ENCODE peak calls at places on chromosome 19, in nine cellular contexts. M is nephron progenitor cell, G is adrenal gland, D is GM12865, F is tibial nerve, W is BE2C, V is tibial artery, C is WTC11, O is type B pancreatic cell. Z is an unnamed sample.

GRCh38 chr19:17794731-17795494 is at the start of gene B3GNT3:
- DNase-seq in M (peak; percentile 35), G (peak; percentile 57), D (no peak), F (no peak), W (peak; percentile 57), V (no peak), C (peak; percentile 75), O (no peak), Z (peak; percentile 44)

GRCh38 chr19:3065675-3066357 is 3.5 kb upstream of the TLE5 start:
- DNase-seq in M (no peak), G (no peak), D (peak; percentile 97), F (no peak), W (no peak), V (no peak), C (no peak), O (no peak), Z (no peak)

GRCh38 chr19:33032218-33032781 is 32.4 kb downstream of the RHPN2 start:
- DNase-seq in M (no peak), G (no peak), D (no peak), F (no peak), W (no peak), V (no peak), C (no peak), O (no peak), Z (no peak)

GRCh38 chr19:6018786-6019185 is 40.8 kb upstream of the RANBP3 start:
- DNase-seq in M (peak; percentile 31), G (no peak), D (peak; percentile 9), F (no peak), W (no peak), V (no peak), C (peak; percentile 79), O (no peak), Z (no peak)

GRCh38 chr19:2719910-2720776 is 1.0 kb downstream of the DIRAS1 start:
- DNase-seq in M (peak; percentile 29), G (no peak), D (no peak), F (no peak), W (no peak), V (no peak), C (peak; percentile 56), O (no peak), Z (no peak)

GRCh38 chr19:10604460-10604980 is 17.4 kb upstream of the AP1M2 start:
- DNase-seq in M (no peak), G (peak; percentile 67), D (peak; percentile 72), F (no peak), W (no peak), V (no peak), C (no peak), O (no peak), Z (no peak)

GRCh38 chr19:48858984-48859710 is 9.3 kb downstream of the PLEKHA4 start:
- DNase-seq in M (no peak), G (no peak), D (peak; percentile 71), F (no peak), W (no peak), V (no peak), C (peak; percentile 76), O (no peak), Z (peak; percentile 54)

GRCh38 chr19:35155441-35155840 is 906 bp downstream of the FXYD5 start:
- DNase-seq in M (no peak), G (no peak), D (peak; percentile 35), F (no peak), W (no peak), V (no peak), C (no peak), O (no peak), Z (peak; percentile 47)

GRCh38 chr19:16527971-16528521 is 14.2 kb downstream of the CHERP start:
- DNase-seq in M (peak; percentile 24), G (no peak), D (peak; percentile 76), F (no peak), W (peak; percentile 58), V (no peak), C (peak; percentile 59), O (no peak), Z (peak; percentile 63)

GRCh38 chr19:4582112-4582553 is 22.6 kb upstream of the SEMA6B start:
- DNase-seq in M (no peak), G (no peak), D (no peak), F (no peak), W (no peak), V (no peak), C (no peak), O (no peak), Z (no peak)

GRCh38 chr19:17503240-17503639 is 8.2 kb upstream of the PGLS start:
- DNase-seq in M (no peak), G (no peak), D (no peak), F (no peak), W (no peak), V (no peak), C (no peak), O (no peak), Z (no peak)

GRCh38 chr19:39987167-39987566 is 9.7 kb upstream of the ZNF546 start:
- DNase-seq in M (no peak), G (no peak), D (no peak), F (no peak), W (no peak), V (no peak), C (no peak), O (no peak), Z (no peak)

GRCh38 chr19:14383898-14384669 is 2.8 kb downstream of the ADGRE5 start:
- DNase-seq in M (no peak), G (peak; percentile 64), D (peak; percentile 90), F (no peak), W (no peak), V (peak; percentile 56), C (no peak), O (no peak), Z (no peak)

GRCh38 chr19:14385492-14385891 is 4.2 kb downstream of the ADGRE5 start:
- DNase-seq in M (no peak), G (no peak), D (peak; percentile 56), F (no peak), W (no peak), V (no peak), C (no peak), O (no peak), Z (no peak)

GRCh38 chr19:14378890-14379289 is 2.4 kb upstream of the ADGRE5 start:
- DNase-seq in M (no peak), G (no peak), D (no peak), F (no peak), W (no peak), V (no peak), C (no peak), O (no peak), Z (no peak)

GRCh38 chr19:14383556-14383897 is 2.3 kb downstream of the ADGRE5 start:
- DNase-seq in M (no peak), G (no peak), D (no peak), F (no peak), W (no peak), V (no peak), C (no peak), O (no peak), Z (no peak)

DNA sequence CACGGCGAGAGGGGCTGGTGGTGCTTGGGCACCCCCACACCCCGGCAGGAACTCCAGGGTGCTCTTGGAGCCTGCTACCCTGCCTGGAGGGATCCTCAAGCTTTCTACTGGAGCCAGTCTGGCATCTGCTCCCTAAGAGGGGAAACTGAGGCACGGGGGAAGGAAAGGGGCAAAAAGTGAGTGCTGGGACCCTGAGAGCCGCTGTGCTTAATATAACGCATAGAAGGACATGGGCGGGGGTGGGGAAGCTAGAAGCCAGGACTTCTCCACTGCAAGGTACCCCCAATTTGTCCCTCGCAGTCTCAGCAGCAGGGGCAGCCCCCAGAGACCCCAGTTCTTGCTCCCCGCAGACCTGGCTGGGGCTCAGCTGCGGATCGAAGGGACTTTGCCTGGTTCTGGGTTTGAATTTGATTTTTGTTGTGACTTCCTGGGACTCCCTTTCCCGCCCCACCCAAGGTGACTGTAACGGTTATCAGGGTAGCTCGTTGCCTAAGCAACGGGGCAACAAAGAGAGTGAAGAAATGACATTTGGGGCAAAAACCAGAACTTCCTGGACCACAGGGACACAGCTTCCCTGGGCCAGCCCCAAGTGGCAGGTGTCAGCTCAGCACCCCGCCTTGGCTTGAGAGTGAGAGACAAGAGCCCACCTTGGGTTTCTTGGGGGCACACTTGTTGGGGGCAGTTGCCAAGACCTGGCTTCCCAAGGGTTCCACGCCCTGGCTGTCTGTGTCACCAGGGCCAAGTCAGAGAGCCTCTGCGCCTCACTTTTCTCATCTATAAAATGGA is 638 bp downstream of the ADGRE5 start:
- DNase-seq in M (no peak), G (peak; percentile 61), D (peak; percentile 85), F (peak; percentile 28), W (no peak), V (peak; percentile 62), C (no peak), O (no peak), Z (no peak)
- TF ChIP-seq CTCF in M (no peak), G (no peak), D (peak; percentile 17), F (no peak), W (no peak), V (no peak), C (no peak), O (no peak), Z (no peak)

GRCh38 chr19:7680606-7681335 is at the start of gene TRAPPC5:
- DNase-seq in M (peak; percentile 92), G (peak; percentile 88), D (peak; percentile 92), F (peak; percentile 68), W (peak; percentile 92), V (peak; percentile 77), C (peak; percentile 86), O (peak; percentile 92), Z (peak; percentile 93)

GRCh38 chr19:7679771-7680605 is 645 bp upstream of the TRAPPC5 start:
- DNase-seq in M (no peak), G (no peak), D (no peak), F (no peak), W (no peak), V (no peak), C (no peak), O (no peak), Z (no peak)

GRCh38 chr19:7677664-7678311 is 898 bp downstream of the MCEMP1 start:
- DNase-seq in M (no peak), G (no peak), D (no peak), F (no peak), W (no peak), V (no peak), C (no peak), O (no peak), Z (no peak)

GRCh38 chr19:7676854-7677253 is at the start of gene MCEMP1:
- DNase-seq in M (no peak), G (no peak), D (no peak), F (no peak), W (no peak), V (no peak), C (no peak), O (no peak), Z (no peak)

GRCh38 chr19:7679017-7679720 is 1.5 kb upstream of the TRAPPC5 start:
- DNase-seq in M (no peak), G (peak; percentile 63), D (peak; percentile 89), F (no peak), W (peak; percentile 41), V (no peak), C (no peak), O (no peak), Z (peak; percentile 36)
- TF ChIP-seq CTCF in M (no peak), G (no peak), D (peak; percentile 68), F (no peak), W (peak; percentile 40), V (no peak), C (no peak), O (no peak), Z (no peak)

GRCh38 chr19:42059196-42059595 is 10.8 kb downstream of the GRIK5 start:
- DNase-seq in M (no peak), G (no peak), D (no peak), F (no peak), W (no peak), V (no peak), C (no peak), O (no peak), Z (no peak)
- TF ChIP-seq CTCF in M (no peak), G (no peak), D (no peak), F (no peak), W (no peak), V (no peak), C (no peak), O (no peak), Z (no peak)

GRCh38 chr19:9323919-9324583 is at the start of gene ZNF559:
- DNase-seq in M (peak; percentile 95), G (peak; percentile 97), D (peak; percentile 97), F (peak; percentile 87), W (peak; percentile 95), V (peak; percentile 92), C (peak; percentile 89), O (peak; percentile 98), Z (peak; percentile 93)
- TF ChIP-seq CTCF in M (peak; percentile 40), G (peak; percentile 39), D (peak; percentile 31), F (peak; percentile 7), W (peak; percentile 56), V (peak; percentile 25), C (no peak), O (peak; percentile 75), Z (peak; percentile 66)